ENCODE peak calls at places on chromosome 1, in five cellular contexts. Q is colonic mucosa; H is right lobe of liver; G is stomach; N is effector memory CD4-positive, alpha-beta T cell. R is an unnamed sample.

GRCh38 chr1:47442202-47442601 is 4.4 kb downstream of the FOXD2 start:
- DNase-seq in H (no peak), N (no peak), G (no peak), Q (peak; percentile 34), R (no peak)

GRCh38 chr1:243407284-243408018 is 151.6 kb downstream of the SDCCAG8 start:
- DNase-seq in G (no peak), Q (no peak), N (no peak), H (no peak), R (no peak)

GRCh38 chr1:11337536-11338350 is 64.7 kb downstream of the UBIAD1 start:
- DNase-seq in Q (peak; percentile 50), N (peak; percentile 22), H (no peak), G (peak; percentile 48), R (peak; percentile 84)

GRCh38 chr1:33050221-33051076 is 13.8 kb upstream of the AK2 start:
- DNase-seq in G (no peak), H (no peak), Q (no peak), N (no peak), R (no peak)

GRCh38 chr1:182259229-182259872 is 132.2 kb downstream of the GLUL start:
- DNase-seq in G (peak; percentile 75), N (peak; percentile 33), Q (peak; percentile 44), H (peak; percentile 59), R (no peak)

GRCh38 chr1:9143250-9143649 is 14.3 kb upstream of the GPR157 start:
- DNase-seq in G (no peak), H (no peak), Q (no peak), N (no peak), R (no peak)

GRCh38 chr1:33082575-33083112 is 1.7 kb downstream of the AZIN2 start:
- DNase-seq in Q (no peak), G (no peak), H (no peak), N (no peak), R (no peak)

GRCh38 chr1:40224040-40224439 is 23.7 kb upstream of the TMCO2 start:
- DNase-seq in G (no peak), Q (no peak), N (no peak), H (no peak), R (no peak)

GRCh38 chr1:222589462-222590302 is at the start of gene TAF1A:
- DNase-seq in N (peak; percentile 80), H (peak; percentile 93), G (peak; percentile 87), Q (peak; percentile 93), R (peak; percentile 82)

GRCh38 chr1:26693557-26694184 is 2.1 kb upstream of the ARID1A start:
- DNase-seq in H (no peak), N (no peak), Q (no peak), G (no peak), R (peak; percentile 14)

GRCh38 chr1:24168246-24168645 is 18.8 kb downstream of the IFNLR1 start:
- DNase-seq in G (no peak), H (no peak), N (no peak), Q (no peak), R (no peak)

GRCh38 chr1:109393602-109394233 is 4.0 kb downstream of the SORT1 start:
- DNase-seq in H (no peak), N (no peak), Q (no peak), G (no peak), R (no peak)

GRCh38 chr1:109396513-109396839 is 1.2 kb downstream of the SORT1 start:
- DNase-seq in G (no peak), N (no peak), Q (no peak), H (no peak), R (no peak)

GRCh38 chr1:109395602-109396512 is 1.9 kb downstream of the SORT1 start:
- DNase-seq in Q (no peak), N (no peak), H (no peak), G (no peak), R (peak; percentile 16)

GRCh38 chr1:109392788-109393580 is 4.7 kb downstream of the SORT1 start:
- DNase-seq in H (peak; percentile 57), G (peak; percentile 65), N (no peak), Q (peak; percentile 68), R (peak; percentile 54)

DNA sequence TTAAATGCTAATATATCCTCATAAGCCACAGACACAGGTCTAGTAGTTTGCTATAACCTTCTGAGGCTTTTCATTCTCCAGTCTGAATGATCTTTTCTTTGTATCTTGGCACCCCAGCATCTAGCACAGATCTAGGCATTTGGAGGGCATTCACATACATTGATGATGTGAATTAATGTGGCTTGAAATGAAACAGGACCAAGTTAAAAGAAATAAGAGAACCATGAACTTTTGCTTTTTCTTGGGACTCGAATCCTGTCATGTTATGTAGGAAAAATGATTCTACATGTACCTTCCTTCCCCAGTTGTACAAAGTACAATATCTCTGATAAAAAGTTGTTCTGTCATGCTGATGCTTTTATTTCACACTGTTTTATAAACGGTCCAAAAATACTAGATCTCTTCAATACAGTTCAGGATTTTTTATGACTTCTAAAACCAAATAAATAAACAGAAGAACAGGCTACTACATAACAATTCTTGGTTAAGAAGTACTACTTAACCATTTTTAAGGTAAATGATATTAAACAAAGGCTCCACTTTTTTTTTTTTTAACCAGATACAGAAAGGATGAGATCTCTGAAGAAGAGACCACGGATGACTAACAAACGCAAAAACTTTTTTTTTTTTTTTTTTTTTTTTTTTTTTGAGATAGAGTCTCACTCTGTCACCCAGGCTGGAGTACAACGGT is 3.0 kb downstream of the SORT1 start:
- DNase-seq in N (no peak), H (no peak), G (no peak), Q (no peak), R (no peak)
- H3K4me1 ChIP-seq in N (peaks cover 11% of the 10 kb centered on the region), H (no peaks in the 10 kb centered on the region), G (peaks cover 90% of the 10 kb centered on the region), Q (peaks cover 9% of the 10 kb centered on the region), R (peaks cover 39% of the 10 kb centered on the region)

GRCh38 chr1:7975212-7975865 is 13.8 kb downstream of the PARK7 start:
- DNase-seq in H (peak; percentile 80), Q (peak; percentile 81), G (peak; percentile 82), N (no peak), R (peak; percentile 85)
- H3K4me3 ChIP-seq in H (no peak overlapping the region), Q (no peak overlapping the region), G (no peak overlapping the region), N (no peak overlapping the region), R (no peak overlapping the region)

GRCh38 chr1:235330918-235331285 is 2.5 kb downstream of the GGPS1 start:
- DNase-seq in H (no peak), G (no peak), N (no peak), Q (no peak), R (no peak)
- H3K4me1 ChIP-seq in H (no peaks in the 10 kb centered on the region), G (peaks cover 51% of the 10 kb centered on the region), N (peaks cover 17% of the 10 kb centered on the region), Q (no peaks in the 10 kb centered on the region), R (peaks cover 13% of the 10 kb centered on the region)

DNA sequence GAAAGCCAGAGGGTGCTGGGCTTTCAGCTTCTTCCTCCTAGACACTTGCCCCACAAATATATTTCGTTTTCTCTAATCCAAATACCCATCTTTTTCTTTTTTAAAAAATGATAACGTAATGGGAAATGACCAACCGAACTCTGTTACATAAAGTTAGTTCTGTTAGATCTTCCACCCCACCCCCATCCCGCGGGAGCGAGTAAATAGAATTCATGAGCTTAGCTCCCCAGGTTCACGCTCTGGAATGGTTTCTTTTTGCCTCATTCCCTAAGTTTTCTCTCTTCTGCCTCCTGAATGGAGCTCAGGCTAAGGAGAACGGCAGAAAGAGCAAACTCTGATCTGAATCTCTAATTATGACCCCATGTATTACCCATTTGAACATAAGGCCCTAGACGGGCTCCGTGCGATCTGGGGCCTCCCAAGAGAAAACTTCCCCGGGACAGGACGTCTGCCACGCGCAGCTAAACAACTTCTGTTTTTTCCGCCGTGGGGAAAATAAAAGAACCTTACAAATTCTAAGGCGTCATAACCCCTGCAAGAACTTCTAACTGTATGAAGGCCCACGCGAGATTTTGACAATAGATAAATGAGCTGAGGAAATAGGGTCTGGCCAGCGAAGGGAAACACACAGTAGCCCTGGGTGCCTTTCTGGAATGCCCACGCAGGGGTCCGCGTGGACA is 2.4 kb downstream of the TBX15 start:
- DNase-seq in N (no peak), H (no peak), G (no peak), Q (no peak), R (no peak)
- H3K4me3 ChIP-seq in N (no peak overlapping the region), H (no peak overlapping the region), G (no peak overlapping the region), Q (no peak overlapping the region), R (no peak overlapping the region)

DNA sequence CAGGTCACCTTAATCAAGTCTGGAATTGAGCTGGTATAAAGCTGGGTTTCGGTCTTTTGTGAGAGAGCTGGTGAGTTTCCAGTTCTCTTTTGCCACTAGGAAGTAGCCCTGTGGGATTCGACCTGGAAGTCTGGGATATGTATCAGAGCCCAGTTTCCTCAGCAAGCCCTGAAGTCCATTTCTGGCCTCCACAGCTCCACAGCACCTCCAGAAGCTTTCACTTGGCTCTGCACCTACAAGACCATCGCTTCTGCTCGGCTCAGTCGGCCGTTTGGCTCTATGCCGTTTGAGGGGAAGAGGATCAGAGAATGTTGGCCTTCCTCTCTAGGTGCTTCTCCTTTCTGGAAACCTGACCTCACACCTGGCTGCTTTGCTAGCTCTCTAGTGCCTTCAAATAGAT is 148.0 kb downstream of the GALNT2 start:
- DNase-seq in Q (peak; percentile 41), G (peak; percentile 66), H (no peak), N (no peak), R (no peak)
- H3K4me1 ChIP-seq in Q (peaks cover 13% of the 10 kb centered on the region), G (peaks cover 60% of the 10 kb centered on the region), H (no peaks in the 10 kb centered on the region), N (no peaks in the 10 kb centered on the region), R (no peaks in the 10 kb centered on the region)

DNA sequence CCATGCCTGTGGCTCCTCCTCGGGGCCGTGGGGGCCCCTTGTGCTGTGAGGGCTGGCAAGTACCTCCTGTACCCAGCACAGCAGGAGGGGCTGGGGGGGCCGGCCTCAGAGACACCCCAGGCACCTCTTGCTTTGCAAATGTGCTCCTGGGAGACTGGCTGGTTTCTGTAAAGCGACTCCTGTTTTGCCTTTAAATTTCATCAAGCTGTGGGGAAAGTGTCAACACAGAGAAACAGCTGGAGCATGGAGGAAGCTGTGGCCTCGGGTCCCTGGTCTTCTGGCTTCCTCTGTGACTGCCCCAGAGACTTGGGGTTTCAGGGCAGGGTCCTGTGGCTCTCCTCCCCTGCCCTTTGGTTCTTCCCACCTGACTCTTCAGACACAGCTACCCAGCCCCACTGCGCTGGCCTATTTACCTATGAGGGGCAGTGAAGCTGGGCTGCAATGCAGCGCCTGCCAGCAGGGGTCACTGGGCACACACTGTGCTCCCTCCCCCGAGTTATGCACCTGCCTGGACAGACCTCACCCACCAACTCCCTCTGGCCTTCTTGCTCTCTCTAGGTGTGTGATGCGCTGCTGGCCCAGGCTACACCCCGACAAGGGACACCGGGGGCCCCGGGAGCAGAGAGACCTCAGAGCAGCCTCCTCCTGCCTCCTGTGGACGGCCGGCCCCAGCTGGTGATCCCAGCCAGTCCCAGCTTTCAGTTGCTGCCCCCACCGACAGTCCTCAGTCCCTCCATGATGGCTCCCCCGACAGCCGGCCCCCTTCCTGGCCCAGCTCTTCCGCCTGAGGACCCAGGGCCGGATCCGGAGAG is 17.6 kb upstream of the PEX10 start:
- DNase-seq in N (no peak), H (no peak), G (no peak), Q (no peak), R (no peak)
- H3K4me3 ChIP-seq in N (no peak overlapping the region), H (no peak overlapping the region), G (no peak overlapping the region), Q (no peak overlapping the region), R (no peak overlapping the region)

DNA sequence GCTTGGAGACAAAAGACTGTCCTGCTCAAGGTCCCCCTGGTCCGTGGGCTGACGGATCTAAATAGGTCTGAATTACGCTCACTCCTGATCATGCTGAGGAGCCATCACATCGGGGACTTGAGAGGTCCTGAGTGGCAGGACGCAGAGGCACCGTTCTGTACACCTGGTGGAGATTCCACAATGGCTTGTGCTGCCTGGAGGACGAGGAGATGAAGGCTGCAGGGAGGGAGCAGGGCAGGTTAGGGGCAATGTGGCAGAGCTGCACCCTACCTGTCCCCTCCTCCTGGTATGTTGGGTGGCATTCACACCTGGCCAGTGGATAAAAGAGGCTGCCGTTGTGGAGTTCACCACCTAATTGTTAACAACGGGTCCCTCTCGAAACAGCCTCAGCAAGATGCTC is 38.7 kb downstream of the RHBG start:
- DNase-seq in Q (no peak), H (no peak), N (no peak), G (no peak), R (no peak)
- H3K4me1 ChIP-seq in Q (no peaks in the 10 kb centered on the region), H (no peaks in the 10 kb centered on the region), N (no peaks in the 10 kb centered on the region), G (no peaks in the 10 kb centered on the region), R (no peaks in the 10 kb centered on the region)

R was measured in HAP-1.